ENCODE peak calls at places on chromosomes 12 and 14, in six cellular contexts. Y is head of caudate nucleus; P is T-helper 1 cell; G is endothelial cell; W is stimulated activated CD4-positive, alpha-beta T cell treated with anti-CD3 and anti-CD28 coated beads, Interleukin-15, amount 100 ng/mL, for 1 hour; J is testis. V is an unnamed sample.

GRCh38 chr12:59185291-59185690 is 265.0 kb upstream of the LRIG3 start:
- DNase-seq in Y (no peak), P (no peak), G (no peak), W (no peak), J (no peak), V (peak)

GRCh38 chr12:48882325-48882687 is 16.6 kb upstream of the RND1 start:
- DNase-seq in Y (no peak), P (no peak), G (peak), W (no peak), J (peak), V (no peak)

GRCh38 chr12:63419119-63419518 is 249.2 kb downstream of the DPY19L2 start:
- DNase-seq in Y (peak), P (no peak), G (no peak), W (no peak), J (no peak), V (no peak)

GRCh38 chr14:51439896-51440295 is 199.8 kb downstream of the TMX1 start:
- DNase-seq in Y (no peak), P (no peak), G (no peak), W (no peak), J (no peak), V (no peak)

GRCh38 chr12:19799216-19799615 is 359.9 kb downstream of the AEBP2 start:
- DNase-seq in Y (no peak), P (no peak), G (no peak), W (no peak), J (no peak), V (no peak)

GRCh38 chr14:59177229-59177628 is 11.2 kb upstream of the DAAM1 start:
- DNase-seq in Y (no peak), P (no peak), G (no peak), W (no peak), J (no peak), V (no peak)

GRCh38 chr12:94875525-94875924 is 128.0 kb downstream of the NDUFA12 start:
- DNase-seq in Y (no peak), P (no peak), G (peak), W (no peak), J (no peak), V (peak)

GRCh38 chr12:54603173-54603814 is 14.8 kb upstream of the PPP1R1A start:
- DNase-seq in Y (peak), P (peak), G (peak), W (no peak), J (peak), V (peak)

GRCh38 chr14:99136047-99136400 is 136.0 kb downstream of the BCL11B start:
- DNase-seq in Y (no peak), P (no peak), G (no peak), W (no peak), J (peak), V (no peak)

GRCh38 chr14:25122188-25122587 is 72.2 kb upstream of the STXBP6 start:
- DNase-seq in Y (no peak), P (no peak), G (no peak), W (no peak), J (no peak), V (no peak)

GRCh38 chr14:31492759-31493498 is 5.1 kb upstream of the GPR33 start:
- DNase-seq in Y (no peak), P (no peak), G (no peak), W (no peak), J (no peak), V (no peak)

GRCh38 chr14:70448633-70449032 is 3.3 kb upstream of the ADAM21 start:
- DNase-seq in Y (no peak), P (no peak), G (no peak), W (no peak), J (no peak), V (no peak)

GRCh38 chr12:101230547-101230946 is 20.5 kb upstream of the SLC5A8 start:
- DNase-seq in Y (no peak), P (no peak), G (no peak), W (no peak), J (no peak), V (no peak)

GRCh38 chr14:69631509-69631908 is 20.1 kb downstream of the SUSD6 start:
- DNase-seq in Y (no peak), P (no peak), G (no peak), W (no peak), J (no peak), V (no peak)

GRCh38 chr14:54109521-54110120 is 153.0 kb upstream of the BMP4 start:
- DNase-seq in Y (no peak), P (no peak), G (no peak), W (no peak), J (no peak), V (no peak)

GRCh38 chr12:124869011-124869665 is 5.5 kb upstream of the SCARB1 start:
- DNase-seq in Y (no peak), P (no peak), G (no peak), W (no peak), J (no peak), V (no peak)

GRCh38 chr14:89012272-89013097 is 188.0 kb downstream of the TTC8 start:
- DNase-seq in Y (no peak), P (no peak), G (no peak), W (no peak), J (no peak), V (no peak)

GRCh38 chr12:113781415-113782198 is 184.5 kb downstream of the RBM19 start:
- DNase-seq in Y (no peak), P (no peak), G (no peak), W (no peak), J (no peak), V (no peak)

GRCh38 chr12:19402743-19403400 is 36.4 kb upstream of the AEBP2 start:
- DNase-seq in Y (peak), P (no peak), G (no peak), W (no peak), J (peak), V (no peak)

GRCh38 chr12:1562813-1563412 is 31.5 kb downstream of the FBXL14 start:
- DNase-seq in Y (no peak), P (no peak), G (no peak), W (no peak), J (no peak), V (no peak)

GRCh38 chr14:70943838-70944237 is 36.6 kb downstream of the PCNX1 start:
- DNase-seq in Y (no peak), P (no peak), G (no peak), W (no peak), J (no peak), V (no peak)